ENCODE peak calls at places on chromosomes 2 and 18, in ten cellular contexts. S is uterus; N is CD8-positive, alpha-beta T cell; U is fibroblast of lung; P is pancreas; I is PC-3; X is lower lobe of right lung; D is heart right ventricle; G is breast epithelium; F is sigmoid colon. E is an unnamed sample. For H3K36me3, the result is how much of the 10 kb centered on the place peaks cover.

GRCh38 chr2:182818541-182819308 is 47.7 kb downstream of the FRZB start:
- DNase-seq in S (no peak), P (no peak), D (no peak), F (no peak), N (no peak), U (no peak), I (no peak), G (no peak), X (no peak), E (no peak)

GRCh38 chr2:166184789-166185188 is 57.0 kb upstream of the SCN1A start:
- DNase-seq in U (no peak), I (peak), S (no peak), D (no peak), N (no peak), F (no peak), G (no peak), X (no peak), P (no peak), E (no peak)

GRCh38 chr2:236008006-236008405 is 160.2 kb downstream of the GBX2 start:
- DNase-seq in D (no peak), N (no peak), S (no peak), U (no peak), F (no peak), I (no peak), G (no peak), P (no peak), X (no peak), E (no peak)

GRCh38 chr2:65377556-65378307 is 54.7 kb downstream of the SPRED2 start:
- DNase-seq in I (peak), F (no peak), P (no peak), U (peak), D (no peak), S (no peak), N (no peak), X (no peak), G (no peak), E (peak)

GRCh38 chr2:209687261-209687660 is 84.4 kb upstream of the UNC80 start:
- DNase-seq in P (no peak), D (no peak), U (peak), S (no peak), I (no peak), G (no peak), F (no peak), X (no peak), N (no peak), E (no peak)

GRCh38 chr2:18518116-18519111 is 42.0 kb downstream of the RDH14 start:
- DNase-seq in X (no peak), I (peak), U (peak), F (no peak), P (no peak), S (no peak), N (no peak), G (no peak), D (no peak), E (peak)

GRCh38 chr18:199768-200167 is 41.4 kb downstream of the USP14 start:
- DNase-seq in D (no peak), I (peak), F (no peak), X (no peak), G (no peak), P (no peak), S (no peak), U (no peak), N (no peak), E (no peak)

GRCh38 chr2:201523506-201523905 is 72.0 kb downstream of the STRADB start:
- DNase-seq in U (peak), I (no peak), G (no peak), D (no peak), F (no peak), X (no peak), S (no peak), N (no peak), P (no peak), E (peak)

GRCh38 chr2:144320491-144320890 is 199.4 kb downstream of the ZEB2 start:
- DNase-seq in X (no peak), I (peak), G (no peak), D (no peak), U (peak), F (no peak), S (no peak), N (no peak), P (no peak), E (peak)

GRCh38 chr2:128557841-128558241 is 239.2 kb upstream of the HS6ST1 start:
- DNase-seq in F (no peak), X (no peak), S (no peak), U (no peak), D (no peak), N (no peak), P (no peak), I (no peak), G (no peak), E (no peak)

GRCh38 chr2:6846967-6847695 is 18.6 kb downstream of the CMPK2 start:
- DNase-seq in N (no peak), F (no peak), I (no peak), G (no peak), S (no peak), D (no peak), X (no peak), U (no peak), P (no peak), E (no peak)

GRCh38 chr2:191176801-191177438 is 26.1 kb upstream of the STAT4 start:
- DNase-seq in I (peak), S (no peak), P (no peak), G (no peak), U (no peak), D (no peak), X (no peak), F (no peak), N (no peak), E (no peak)

GRCh38 chr2:235641333-235641732 is 147.5 kb downstream of the AGAP1 start:
- DNase-seq in I (no peak), D (peak), X (no peak), F (no peak), U (peak), S (no peak), P (no peak), G (no peak), N (no peak), E (no peak)

GRCh38 chr18:13676499-13676898 is 49.9 kb downstream of the FAM210A start:
- DNase-seq in S (no peak), F (no peak), X (no peak), N (no peak), D (no peak), I (no peak), G (no peak), U (no peak), P (no peak), E (no peak)

GRCh38 chr18:54679318-54680149 is 88.5 kb downstream of the DYNAP start:
- DNase-seq in I (peak), G (no peak), S (no peak), D (no peak), P (no peak), X (no peak), N (no peak), F (no peak), U (peak), E (peak)

GRCh38 chr2:42663106-42663755 is 94.8 kb downstream of the MTA3 start:
- DNase-seq in P (peak), X (peak), G (peak), F (peak), U (peak), N (peak), D (peak), I (peak), S (peak), E (peak)
- H3K27ac ChIP-seq in P (no peak), X (peak), G (no peak), F (no peak), U (no peak), N (no peak), D (no peak), I (no peak), S (no peak), E (no peak)

GRCh38 chr2:224847961-224848850 is 132.0 kb upstream of the CCDC195 start:
- DNase-seq in S (no peak), N (no peak), X (no peak), D (no peak), U (peak), P (no peak), F (no peak), G (peak), I (peak), E (peak)
- H3K36me3 ChIP-seq in S (under half), N (half or more), X (under half), D (under half), U (under half), P (under half), F (under half), G (under half), I (under half), E (under half)

GRCh38 chr2:239443102-239443620 is 42.3 kb upstream of the HDAC4 start:
- DNase-seq in D (no peak), S (no peak), P (peak), F (no peak), I (no peak), G (no peak), U (no peak), X (no peak), N (no peak), E (no peak)

GRCh38 chr2:239445771-239446524 is 45.1 kb upstream of the HDAC4 start:
- DNase-seq in F (no peak), G (no peak), S (no peak), X (no peak), D (no peak), P (no peak), I (no peak), U (peak), N (no peak), E (no peak)

GRCh38 chr2:239443666-239444567 is 43.1 kb upstream of the HDAC4 start:
- DNase-seq in D (no peak), U (peak), P (peak), I (peak), G (no peak), F (no peak), X (no peak), S (no peak), N (no peak), E (no peak)

GRCh38 chr2:239442192-239442591 is 41.4 kb upstream of the HDAC4 start:
- DNase-seq in U (no peak), P (no peak), F (no peak), S (no peak), I (no peak), N (no peak), G (no peak), X (no peak), D (no peak), E (no peak)

DNA sequence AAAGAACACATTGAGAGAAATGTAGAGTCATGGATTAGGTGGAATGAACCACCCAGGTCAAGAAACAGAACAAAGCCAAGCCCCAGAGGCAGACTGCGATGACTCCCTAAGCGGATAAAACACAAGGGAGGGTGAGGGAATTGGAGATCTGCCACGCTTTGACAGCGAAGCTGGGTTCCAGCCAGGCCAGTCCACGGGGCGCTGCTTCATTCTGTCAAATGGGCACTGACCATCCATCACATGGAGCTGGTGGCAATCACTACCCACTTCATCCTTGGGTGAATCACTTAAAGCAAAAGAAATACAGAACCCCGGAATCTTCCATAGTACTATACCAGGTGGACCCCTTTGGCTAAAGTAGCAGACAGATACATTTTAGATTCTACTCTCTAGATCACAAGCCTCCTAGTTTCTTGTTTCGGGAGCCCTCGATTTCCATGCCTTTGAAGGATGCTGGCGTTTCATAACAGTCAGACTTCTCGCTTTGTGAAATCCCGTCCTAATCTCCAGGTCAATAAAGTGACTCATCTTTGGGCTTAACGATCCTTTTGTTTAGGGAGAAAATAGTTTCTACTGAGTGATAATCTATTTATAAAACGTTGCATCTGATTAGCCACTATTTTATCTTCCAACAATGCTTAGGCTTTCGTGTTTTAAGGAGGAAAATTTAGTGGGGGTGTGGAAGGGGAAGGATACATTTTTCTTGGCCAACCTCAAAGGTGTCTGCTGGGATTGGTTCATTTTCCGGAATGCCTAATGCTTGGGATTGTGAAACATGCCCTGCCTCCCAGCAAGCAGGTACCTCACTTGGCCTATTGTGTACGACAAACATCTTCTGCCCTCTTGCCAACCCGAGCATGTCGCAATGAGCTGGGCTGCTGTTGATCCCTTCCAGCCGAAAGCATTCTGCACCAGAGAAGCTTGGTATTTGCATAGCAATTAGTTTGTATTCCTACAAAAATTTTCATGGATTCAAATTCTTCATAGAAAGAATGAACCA is 44.1 kb upstream of the HDAC4 start:
- DNase-seq in X (peak), N (no peak), F (no peak), G (no peak), P (peak), S (no peak), U (peak), I (no peak), D (no peak), E (no peak)
- H3K27ac ChIP-seq in X (peak), N (no peak), F (peak), G (peak), P (no peak), S (peak), U (no peak), I (no peak), D (no peak), E (no peak)

DNA sequence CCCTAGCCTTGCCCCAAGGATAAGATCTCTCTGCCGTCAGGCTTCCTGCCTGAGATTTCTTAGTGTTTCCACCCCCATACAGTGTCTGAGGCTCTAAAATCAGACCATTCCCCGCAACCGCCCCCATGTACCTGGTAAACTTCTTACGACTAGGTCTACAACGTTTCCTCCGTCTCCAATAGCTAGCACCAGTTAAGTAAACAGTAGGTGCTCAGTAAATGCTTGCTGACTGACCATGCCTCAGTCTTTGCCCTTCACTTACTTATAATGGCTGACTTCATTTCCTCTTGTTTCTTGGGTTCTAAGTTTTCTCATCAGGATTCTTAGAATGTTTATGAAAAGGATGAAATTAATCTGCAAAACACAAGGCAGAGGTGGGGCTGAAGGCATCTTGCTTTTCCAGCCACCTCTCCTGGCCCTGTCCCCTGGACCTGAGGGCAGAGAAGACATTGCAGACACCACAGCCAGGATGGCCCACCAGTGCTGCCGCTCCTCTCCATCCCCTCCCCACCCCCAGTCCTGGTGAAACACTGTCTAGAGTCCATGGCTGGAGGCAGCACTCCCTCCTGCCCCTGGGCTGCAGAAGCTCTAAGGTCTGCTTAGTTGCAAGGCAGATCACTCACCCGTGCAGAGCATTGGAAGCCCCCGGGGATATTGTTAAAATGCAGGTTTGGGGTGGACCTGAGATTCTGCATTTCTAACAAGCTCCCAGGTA is 16.9 kb downstream of the TMEM37 start:
- DNase-seq in G (no peak), F (no peak), I (no peak), X (no peak), U (no peak), P (no peak), N (no peak), D (no peak), S (no peak), E (no peak)
- H3K36me3 ChIP-seq in G (under half), F (under half), I (under half), X (under half), U (under half), P (under half), N (under half), D (under half), S (under half), E (under half)

DNA sequence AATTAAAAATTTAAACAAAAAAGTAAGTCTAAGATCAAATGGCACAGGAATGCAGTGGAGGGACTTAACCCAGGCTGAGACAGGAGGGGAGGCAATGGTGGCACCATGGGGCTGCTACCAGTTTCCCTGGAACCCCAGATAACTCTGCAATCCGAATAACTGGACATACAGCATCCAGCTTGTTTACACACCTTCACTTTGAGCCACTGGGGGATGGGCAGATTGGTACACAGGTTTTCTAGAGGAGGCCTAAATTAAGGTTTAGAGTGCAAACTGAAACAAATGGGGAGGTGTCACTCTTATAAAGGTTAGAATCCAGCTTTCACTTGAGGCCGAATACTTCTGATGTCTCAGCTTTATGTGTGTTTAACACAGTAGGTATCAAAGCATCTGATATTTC is 189.3 kb upstream of the FN1 start:
- DNase-seq in S (no peak), D (no peak), N (no peak), X (no peak), U (no peak), P (no peak), F (no peak), I (no peak), G (no peak), E (no peak)
- H3K27ac ChIP-seq in S (no peak), D (no peak), N (no peak), X (peak), U (peak), P (no peak), F (peak), I (no peak), G (no peak), E (peak)

GRCh38 chr2:96185516-96185915 is 23.1 kb downstream of the STARD7 start:
- DNase-seq in U (no peak), F (no peak), I (no peak), D (no peak), N (no peak), S (no peak), X (no peak), P (no peak), G (no peak), E (no peak)
- H3K36me3 ChIP-seq in U (under half), F (under half), I (under half), D (under half), N (under half), S (under half), X (half or more), P (under half), G (under half), E (half or more)

GRCh38 chr18:62505669-62506494 is 16.9 kb upstream of the ZCCHC2 start:
- DNase-seq in G (no peak), I (peak), X (no peak), P (no peak), D (no peak), N (no peak), S (no peak), F (no peak), U (no peak), E (no peak)
- H3K27ac ChIP-seq in G (peak), I (no peak), X (peak), P (peak), D (peak), N (peak), S (peak), F (peak), U (no peak), E (no peak)

E was measured in brain microvascular endothelial cell.